ENCODE peak calls at places on chromosomes 3 and 15, in nine cellular contexts. F is uterus; E is PC-3; C is right cardiac atrium; Z is CD8-positive, alpha-beta memory T cell; K is cardiac muscle cell; A is tibial nerve; B is naive thymus-derived CD4-positive, alpha-beta T cell; P is ovary. M is an unnamed sample. For H3K4me1, the result is how much of the 10 kb centered on the place peaks cover.

GRCh38 chr3:170523248-170523647 is 62.6 kb downstream of the SLC7A14 start:
- DNase-seq in E (peak), A (no peak), C (no peak), Z (no peak), F (no peak), P (no peak), K (no peak), B (no peak), M (no peak)

GRCh38 chr15:31398677-31399260 is 72.1 kb downstream of the KLF13 start:
- DNase-seq in F (no peak), E (peak), B (no peak), Z (no peak), K (peak), A (no peak), C (peak), P (no peak), M (no peak)

GRCh38 chr3:31196881-31197364 is 302.5 kb upstream of the GADL1 start:
- DNase-seq in E (no peak), P (peak), Z (no peak), K (peak), C (peak), B (no peak), A (peak), F (peak), M (no peak)

GRCh38 chr3:10284496-10284895 is 8.3 kb downstream of the GHRL start:
- DNase-seq in C (no peak), F (no peak), K (no peak), A (no peak), E (no peak), B (no peak), Z (no peak), P (no peak), M (no peak)

GRCh38 chr3:194689493-194689901 is 3.8 kb downstream of the FAM43A start:
- DNase-seq in C (no peak), A (no peak), K (peak), E (peak), Z (no peak), B (no peak), F (peak), P (no peak), M (no peak)

GRCh38 chr3:169453256-169454059 is 210.1 kb downstream of the MECOM start:
- DNase-seq in C (no peak), E (peak), Z (no peak), P (no peak), F (no peak), K (no peak), B (no peak), A (no peak), M (no peak)

GRCh38 chr15:85834651-85835050 is 39.9 kb upstream of the KLHL25 start:
- DNase-seq in E (no peak), F (no peak), P (no peak), A (no peak), Z (no peak), K (no peak), B (no peak), C (no peak), M (no peak)

GRCh38 chr15:42796955-42797779 is 60.2 kb upstream of the CDAN1 start:
- DNase-seq in C (no peak), K (peak), Z (no peak), E (peak), A (no peak), F (no peak), B (no peak), P (no peak), M (no peak)

GRCh38 chr3:14507757-14508504 is 32.2 kb downstream of the GRIP2 start:
- DNase-seq in E (no peak), F (no peak), Z (no peak), B (no peak), P (no peak), A (no peak), C (peak), K (no peak), M (no peak)

GRCh38 chr15:45641374-45641778 is 6.5 kb downstream of the SQOR start:
- DNase-seq in K (peak), Z (no peak), B (no peak), C (no peak), A (no peak), P (no peak), E (peak), F (peak), M (no peak)

GRCh38 chr15:45642203-45642932 is 7.5 kb downstream of the SQOR start:
- DNase-seq in C (peak), Z (no peak), B (no peak), P (no peak), K (peak), E (peak), A (no peak), F (peak), M (no peak)

GRCh38 chr15:45637552-45638033 is 2.8 kb downstream of the SQOR start:
- DNase-seq in A (no peak), F (peak), B (peak), P (peak), Z (peak), K (peak), C (peak), E (peak), M (peak)

GRCh38 chr15:45638641-45639040 is 3.8 kb downstream of the SQOR start:
- DNase-seq in Z (no peak), E (peak), B (no peak), P (no peak), C (no peak), A (no peak), K (no peak), F (no peak), M (no peak)

GRCh38 chr15:45640610-45641009 is 5.8 kb downstream of the SQOR start:
- DNase-seq in C (no peak), A (no peak), P (no peak), F (no peak), E (peak), B (no peak), Z (no peak), K (peak), M (no peak)
- H3K4me1 ChIP-seq in C (under half), A (under half), P (under half), F (under half), E (half or more), B (under half), Z (under half), K (under half), M (half or more)

GRCh38 chr3:58008140-58009025 is at the start of gene FLNB:
- DNase-seq in A (peak), Z (peak), E (peak), P (peak), K (peak), F (peak), C (peak), B (peak), M (peak)

GRCh38 chr3:58011580-58011979 is 3.4 kb downstream of the FLNB start:
- DNase-seq in A (no peak), K (no peak), P (no peak), Z (no peak), E (no peak), F (no peak), B (no peak), C (no peak), M (no peak)

GRCh38 chr3:58009749-58010535 is 1.7 kb downstream of the FLNB start:
- DNase-seq in C (no peak), A (no peak), B (peak), P (no peak), E (peak), K (no peak), F (no peak), Z (peak), M (peak)

GRCh38 chr3:58010562-58010961 is 2.3 kb downstream of the FLNB start:
- DNase-seq in A (no peak), Z (peak), P (no peak), C (no peak), F (no peak), E (no peak), K (no peak), B (peak), M (peak)

GRCh38 chr3:58009026-58009748 is 965 bp downstream of the FLNB start:
- DNase-seq in B (peak), F (no peak), A (no peak), Z (peak), P (peak), K (no peak), C (peak), E (no peak), M (peak)
- H3K4me1 ChIP-seq in B (under half), F (under half), A (under half), Z (under half), P (under half), K (under half), C (under half), E (half or more), M (under half)

GRCh38 chr3:187903697-187904096 is 158.4 kb upstream of the BCL6 start:
- DNase-seq in F (no peak), C (no peak), Z (no peak), B (no peak), A (no peak), E (no peak), P (no peak), K (no peak), M (no peak)
- H3K4me1 ChIP-seq in F (under half), C (under half), Z (under half), B (under half), A (under half), E (under half), P (under half), K (under half), M (under half)

DNA sequence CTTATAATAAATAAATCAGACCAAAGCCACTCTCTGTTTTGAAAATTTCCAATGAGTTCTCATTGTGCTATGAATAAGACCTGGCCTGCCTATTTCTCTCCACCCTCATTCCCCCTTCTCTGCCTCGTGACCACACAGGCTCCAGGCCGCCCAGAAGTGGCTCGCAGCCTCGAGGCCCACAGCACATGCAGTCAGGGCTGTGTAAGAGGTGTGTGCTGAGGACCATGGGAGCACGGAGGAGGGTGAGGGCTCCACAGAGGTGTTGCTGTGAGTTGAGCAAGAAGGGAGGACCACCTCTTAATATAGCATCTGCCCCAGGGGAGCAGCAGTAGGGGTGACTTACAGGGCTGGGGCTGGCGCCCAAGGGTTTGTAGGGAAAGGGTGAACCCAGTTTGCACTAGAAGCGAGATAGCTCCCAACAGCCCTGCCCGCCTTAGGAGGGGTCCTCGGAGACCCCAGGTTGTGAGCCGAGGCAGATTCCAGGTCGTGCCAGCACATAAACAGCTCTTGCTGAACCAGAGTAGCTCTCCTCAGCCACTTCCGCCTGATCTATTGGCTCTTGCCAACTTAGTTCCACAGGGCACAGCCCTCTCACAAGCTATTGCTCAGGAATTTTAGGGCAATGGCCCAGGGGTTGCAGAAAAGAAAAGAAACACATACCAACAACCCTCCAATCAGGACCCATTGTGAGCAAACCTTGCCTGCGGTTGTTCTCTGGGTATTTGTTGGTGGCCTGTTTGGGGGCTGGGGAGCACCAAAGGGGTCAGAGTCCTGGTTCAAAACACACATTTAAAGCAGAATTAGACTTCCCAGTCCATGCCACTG is 117.7 kb downstream of the MYLK start:
- DNase-seq in P (no peak), K (peak), B (no peak), C (no peak), A (no peak), F (no peak), E (no peak), Z (no peak), M (no peak)
- H3K4me1 ChIP-seq in P (under half), K (under half), B (under half), C (under half), A (under half), F (under half), E (under half), Z (under half), M (under half)

GRCh38 chr15:99616773-99617342 is 51.1 kb downstream of the MEF2A start:
- DNase-seq in Z (no peak), E (no peak), P (no peak), K (no peak), A (no peak), F (no peak), C (no peak), B (peak), M (no peak)
- H3K4me1 ChIP-seq in Z (under half), E (under half), P (under half), K (half or more), A (under half), F (under half), C (under half), B (under half), M (under half)

DNA sequence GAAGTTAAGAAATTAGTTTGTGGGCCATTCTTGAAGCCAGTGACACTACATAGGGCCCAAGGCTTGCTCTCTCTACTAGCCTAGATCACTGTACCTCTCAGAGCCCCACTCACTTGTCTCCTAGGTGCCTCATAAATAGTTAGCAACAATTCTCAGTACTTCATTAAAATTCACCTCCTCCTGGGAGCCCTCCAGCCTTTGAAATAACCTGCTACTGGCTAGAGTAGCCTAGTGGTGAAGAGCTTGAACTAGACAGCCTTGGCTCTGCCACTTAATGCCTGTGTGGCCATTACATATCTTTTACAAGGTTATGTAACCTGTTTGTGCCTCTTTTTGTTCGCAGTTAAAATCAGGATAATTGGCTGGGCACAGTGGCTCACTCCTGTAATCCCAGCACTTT is 89.3 kb downstream of the UBE2E2 start:
- DNase-seq in B (no peak), Z (no peak), F (no peak), A (no peak), P (no peak), K (no peak), E (no peak), C (no peak), M (no peak)
- H3K4me1 ChIP-seq in B (under half), Z (under half), F (under half), A (under half), P (under half), K (under half), E (under half), C (under half), M (under half)

GRCh38 chr15:73367624-73368300 is 996 bp downstream of the HCN4 start:
- DNase-seq in B (no peak), K (no peak), E (no peak), A (no peak), P (no peak), Z (no peak), C (no peak), F (no peak), M (no peak)
- H3K4me1 ChIP-seq in B (under half), K (half or more), E (under half), A (under half), P (under half), Z (under half), C (under half), F (under half), M (under half)